ENCODE peak calls at places on chromosomes 12 and 14, in ten cellular contexts. One of them, this sample, is unnamed.

GRCh38 chr12:54773593-54773992 is 80.7 kb upstream of the MUCL1 start:
- ATAC-seq in natural killer cell: no peak
- ATAC-seq in A549: no peak
- ATAC-seq in right cardiac atrium: no peak
- ATAC-seq in activated CD8-positive, alpha-beta T cell treated with anti-CD3 and anti-CD28 coated beads, Interleukin-2, amount 10 ng/mL, durations not matched to agents 7 days and 5 days: no peak
- ATAC-seq in Right ventricle myocardium inferior: no peak
- ATAC-seq in GM12878: no peak
- ATAC-seq in naive thymus-derived CD4-positive, alpha-beta T cell: no peak
- ATAC-seq in B cell: no peak
- ATAC-seq in CD4-positive, alpha-beta T cell: no peak
- ATAC-seq in this sample: no peak

GRCh38 chr12:106113446-106114083 is 25.2 kb downstream of the NUAK1 start:
- ATAC-seq in activated CD8-positive, alpha-beta T cell treated with anti-CD3 and anti-CD28 coated beads, Interleukin-2, amount 10 ng/mL, durations not matched to agents 7 days and 5 days: no peak
- ATAC-seq in B cell: no peak
- ATAC-seq in natural killer cell: peak
- ATAC-seq in CD4-positive, alpha-beta T cell: no peak
- ATAC-seq in right cardiac atrium: peak
- ATAC-seq in GM12878: peak
- ATAC-seq in A549: peak
- ATAC-seq in naive thymus-derived CD4-positive, alpha-beta T cell: no peak
- ATAC-seq in Right ventricle myocardium inferior: peak
- ATAC-seq in this sample: peak

GRCh38 chr12:38813930-38814329 is 91.5 kb downstream of the CPNE8 start:
- ATAC-seq in natural killer cell: no peak
- ATAC-seq in Right ventricle myocardium inferior: no peak
- ATAC-seq in naive thymus-derived CD4-positive, alpha-beta T cell: no peak
- ATAC-seq in A549: no peak
- ATAC-seq in GM12878: peak
- ATAC-seq in right cardiac atrium: no peak
- ATAC-seq in activated CD8-positive, alpha-beta T cell treated with anti-CD3 and anti-CD28 coated beads, Interleukin-2, amount 10 ng/mL, durations not matched to agents 7 days and 5 days: no peak
- ATAC-seq in CD4-positive, alpha-beta T cell: no peak
- ATAC-seq in B cell: no peak
- ATAC-seq in this sample: no peak

GRCh38 chr12:45637706-45638105 is 91.8 kb upstream of the ARID2 start:
- ATAC-seq in right cardiac atrium: no peak
- ATAC-seq in naive thymus-derived CD4-positive, alpha-beta T cell: no peak
- ATAC-seq in A549: no peak
- ATAC-seq in natural killer cell: no peak
- ATAC-seq in GM12878: no peak
- ATAC-seq in Right ventricle myocardium inferior: no peak
- ATAC-seq in B cell: no peak
- ATAC-seq in CD4-positive, alpha-beta T cell: no peak
- ATAC-seq in activated CD8-positive, alpha-beta T cell treated with anti-CD3 and anti-CD28 coated beads, Interleukin-2, amount 10 ng/mL, durations not matched to agents 7 days and 5 days: no peak
- ATAC-seq in this sample: no peak

GRCh38 chr12:169528-170360 is 44.2 kb downstream of the SLC6A12 start:
- ATAC-seq in naive thymus-derived CD4-positive, alpha-beta T cell: no peak
- ATAC-seq in B cell: no peak
- ATAC-seq in CD4-positive, alpha-beta T cell: no peak
- ATAC-seq in GM12878: peak
- ATAC-seq in natural killer cell: no peak
- ATAC-seq in A549: peak
- ATAC-seq in Right ventricle myocardium inferior: no peak
- ATAC-seq in right cardiac atrium: no peak
- ATAC-seq in activated CD8-positive, alpha-beta T cell treated with anti-CD3 and anti-CD28 coated beads, Interleukin-2, amount 10 ng/mL, durations not matched to agents 7 days and 5 days: peak
- ATAC-seq in this sample: no peak

GRCh38 chr14:53531151-53531550 is 378.0 kb upstream of the DDHD1 start:
- ATAC-seq in activated CD8-positive, alpha-beta T cell treated with anti-CD3 and anti-CD28 coated beads, Interleukin-2, amount 10 ng/mL, durations not matched to agents 7 days and 5 days: no peak
- ATAC-seq in right cardiac atrium: no peak
- ATAC-seq in B cell: no peak
- ATAC-seq in GM12878: no peak
- ATAC-seq in CD4-positive, alpha-beta T cell: no peak
- ATAC-seq in naive thymus-derived CD4-positive, alpha-beta T cell: no peak
- ATAC-seq in Right ventricle myocardium inferior: no peak
- ATAC-seq in natural killer cell: no peak
- ATAC-seq in A549: no peak
- ATAC-seq in this sample: no peak

GRCh38 chr12:3999904-4000303 is 126.7 kb upstream of the PARP11 start:
- ATAC-seq in B cell: no peak
- ATAC-seq in right cardiac atrium: no peak
- ATAC-seq in activated CD8-positive, alpha-beta T cell treated with anti-CD3 and anti-CD28 coated beads, Interleukin-2, amount 10 ng/mL, durations not matched to agents 7 days and 5 days: no peak
- ATAC-seq in naive thymus-derived CD4-positive, alpha-beta T cell: no peak
- ATAC-seq in Right ventricle myocardium inferior: no peak
- ATAC-seq in GM12878: no peak
- ATAC-seq in natural killer cell: no peak
- ATAC-seq in CD4-positive, alpha-beta T cell: peak
- ATAC-seq in A549: no peak
- ATAC-seq in this sample: peak

GRCh38 chr12:121827351-121828099 is 23.7 kb downstream of the SETD1B start:
- ATAC-seq in right cardiac atrium: no peak
- ATAC-seq in naive thymus-derived CD4-positive, alpha-beta T cell: no peak
- ATAC-seq in Right ventricle myocardium inferior: no peak
- ATAC-seq in natural killer cell: no peak
- ATAC-seq in B cell: no peak
- ATAC-seq in A549: no peak
- ATAC-seq in GM12878: no peak
- ATAC-seq in CD4-positive, alpha-beta T cell: no peak
- ATAC-seq in activated CD8-positive, alpha-beta T cell treated with anti-CD3 and anti-CD28 coated beads, Interleukin-2, amount 10 ng/mL, durations not matched to agents 7 days and 5 days: no peak
- ATAC-seq in this sample: no peak

GRCh38 chr12:15601210-15601800 is 187.9 kb downstream of the EPS8 start:
- ATAC-seq in CD4-positive, alpha-beta T cell: no peak
- ATAC-seq in Right ventricle myocardium inferior: no peak
- ATAC-seq in right cardiac atrium: no peak
- ATAC-seq in natural killer cell: no peak
- ATAC-seq in GM12878: no peak
- ATAC-seq in B cell: no peak
- ATAC-seq in A549: peak
- ATAC-seq in activated CD8-positive, alpha-beta T cell treated with anti-CD3 and anti-CD28 coated beads, Interleukin-2, amount 10 ng/mL, durations not matched to agents 7 days and 5 days: no peak
- ATAC-seq in naive thymus-derived CD4-positive, alpha-beta T cell: peak
- ATAC-seq in this sample: peak

GRCh38 chr12:69168828-69169227 is 70.5 kb upstream of the CPSF6 start:
- ATAC-seq in right cardiac atrium: no peak
- ATAC-seq in activated CD8-positive, alpha-beta T cell treated with anti-CD3 and anti-CD28 coated beads, Interleukin-2, amount 10 ng/mL, durations not matched to agents 7 days and 5 days: no peak
- ATAC-seq in B cell: no peak
- ATAC-seq in naive thymus-derived CD4-positive, alpha-beta T cell: no peak
- ATAC-seq in GM12878: no peak
- ATAC-seq in Right ventricle myocardium inferior: no peak
- ATAC-seq in CD4-positive, alpha-beta T cell: no peak
- ATAC-seq in A549: no peak
- ATAC-seq in natural killer cell: no peak
- ATAC-seq in this sample: no peak

GRCh38 chr12:30427555-30427954 is 268.1 kb downstream of the IPO8 start:
- ATAC-seq in natural killer cell: no peak
- ATAC-seq in A549: no peak
- ATAC-seq in Right ventricle myocardium inferior: no peak
- ATAC-seq in activated CD8-positive, alpha-beta T cell treated with anti-CD3 and anti-CD28 coated beads, Interleukin-2, amount 10 ng/mL, durations not matched to agents 7 days and 5 days: no peak
- ATAC-seq in GM12878: no peak
- ATAC-seq in right cardiac atrium: no peak
- ATAC-seq in naive thymus-derived CD4-positive, alpha-beta T cell: no peak
- ATAC-seq in B cell: no peak
- ATAC-seq in CD4-positive, alpha-beta T cell: no peak
- ATAC-seq in this sample: no peak

This sample was measured in activated T-helper 17 cell treated with anti-CD3 and anti-CD28 coated beads, Interleukin-2, amount 50 U/mL, for 72 hours.